ENCODE peak calls at places on chromosomes 16 and 17, in five cellular contexts. S, R, U, T and B are unnamed samples.

GRCh38 chr17:1188812-1189211 is 9.0 kb upstream of the ABR start:
- DNase-seq in S (peak; percentile 99), R (peak; percentile 85), U (no peak), T (no peak), B (peak; percentile 69)

GRCh38 chr16:84785843-84786538 is 33.8 kb upstream of the CRISPLD2 start:
- DNase-seq in S (no peak), R (no peak), U (no peak), T (no peak), B (no peak)

GRCh38 chr16:85900031-85900792 is 1.2 kb downstream of the IRF8 start:
- DNase-seq in S (peak; percentile 76), R (no peak), U (no peak), T (no peak), B (no peak)

GRCh38 chr17:32386844-32387243 is 36.9 kb downstream of the ZNF207 start:
- DNase-seq in S (no peak), R (no peak), U (peak; percentile 55), T (no peak), B (no peak)

GRCh38 chr16:13517856-13518255 is 402.1 kb upstream of the ERCC4 start:
- DNase-seq in S (no peak), R (no peak), U (no peak), T (no peak), B (no peak)

GRCh38 chr17:63626551-63627228 is 4.5 kb downstream of the MAP3K3 start:
- DNase-seq in S (no peak), R (no peak), U (peak; percentile 22), T (no peak), B (no peak)

GRCh38 chr16:54265558-54266213 is 20.9 kb downstream of the IRX3 start:
- DNase-seq in S (peak; percentile 40), R (no peak), U (no peak), T (no peak), B (no peak)

GRCh38 chr16:2490190-2491105 is 15.5 kb downstream of the TBC1D24 start:
- DNase-seq in S (no peak), R (no peak), U (no peak), T (no peak), B (no peak)

GRCh38 chr16:59601452-59601851 is 867.3 kb upstream of the GOT2 start:
- DNase-seq in S (no peak), R (no peak), U (no peak), T (no peak), B (no peak)

GRCh38 chr17:37664214-37664613 is 21.0 kb upstream of the DDX52 start:
- DNase-seq in S (no peak), R (no peak), U (no peak), T (no peak), B (no peak)

DNA sequence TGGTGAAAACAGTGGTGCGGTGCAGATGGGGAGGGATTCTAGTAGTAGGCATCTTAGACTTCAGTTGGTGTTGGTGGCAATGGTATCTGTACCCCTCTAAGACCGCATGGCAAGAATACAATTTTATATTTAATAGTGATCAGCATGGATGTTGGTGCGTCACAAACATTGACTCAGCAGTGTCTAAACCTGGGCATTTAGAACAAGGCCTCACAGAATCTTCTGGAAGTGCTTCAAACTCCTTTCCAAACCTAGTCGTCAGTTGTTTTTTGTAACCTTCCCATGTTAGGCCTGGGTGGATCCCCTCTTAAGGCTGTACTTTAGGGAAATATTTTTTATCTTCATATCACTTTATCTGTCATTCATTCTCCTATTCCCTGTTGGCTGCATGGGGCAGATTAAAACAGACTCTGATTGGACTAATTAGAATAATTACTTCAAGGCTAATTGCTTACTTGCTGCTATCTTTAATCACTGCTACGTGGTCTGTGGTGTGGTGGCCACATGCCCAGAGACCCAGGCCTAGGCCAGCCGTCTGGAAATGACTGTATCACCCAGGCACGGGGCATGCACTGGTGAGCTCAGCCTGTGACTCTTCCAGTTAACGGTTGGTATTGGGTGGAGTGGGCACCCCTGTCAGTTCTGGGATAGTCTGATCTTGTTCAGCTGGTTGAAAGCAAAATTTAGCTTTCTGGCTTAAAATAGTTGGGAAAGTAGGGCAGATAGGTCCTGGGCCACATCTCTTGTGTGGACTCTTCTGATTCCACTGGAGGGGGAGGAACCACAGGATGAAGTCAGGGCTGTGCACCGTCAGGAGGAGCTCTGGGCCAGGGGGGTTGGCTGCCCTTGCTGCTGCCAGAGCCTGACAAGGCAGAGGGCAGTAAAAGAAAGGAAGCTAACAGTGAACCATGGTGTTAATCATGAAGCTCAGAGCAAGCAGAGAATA is 4.5 kb downstream of the ALKBH5 start:
- DNase-seq in S (no peak), R (no peak), U (peak; percentile 35), T (no peak), B (no peak)
- TF ChIP-seq CTCF in S (no peak), R (no peak), U (no peak), T (no peak), B (no peak)

GRCh38 chr17:59427425-59427921 is 96.0 kb downstream of the YPEL2 start:
- DNase-seq in S (no peak), R (no peak), U (peak; percentile 30), T (no peak), B (no peak)
- TF ChIP-seq CTCF in S (no peak), R (no peak), U (no peak), T (no peak), B (no peak)

GRCh38 chr16:47036201-47036600 is 62.7 kb upstream of the DNAJA2 start:
- DNase-seq in S (no peak), R (no peak), U (no peak), T (no peak), B (no peak)
- TF ChIP-seq CTCF in S (no peak), R (no peak), U (no peak), T (no peak), B (no peak)

GRCh38 chr16:56312556-56312955 is 112.8 kb downstream of the AMFR start:
- DNase-seq in S (no peak), R (no peak), U (no peak), T (no peak), B (no peak)

GRCh38 chr16:56314244-56314850 is 111.0 kb downstream of the AMFR start:
- DNase-seq in S (no peak), R (no peak), U (no peak), T (no peak), B (no peak)

GRCh38 chr16:56310685-56311084 is 114.7 kb downstream of the AMFR start:
- DNase-seq in S (no peak), R (no peak), U (no peak), T (no peak), B (no peak)

GRCh38 chr16:56312028-56312300 is 113.4 kb downstream of the AMFR start:
- DNase-seq in S (no peak), R (no peak), U (no peak), T (no peak), B (no peak)

GRCh38 chr16:56311208-56312027 is 113.9 kb downstream of the AMFR start:
- DNase-seq in S (no peak), R (no peak), U (no peak), T (no peak), B (no peak)
- TF ChIP-seq CTCF in S (no peak), R (no peak), U (peak; percentile 36), T (no peak), B (no peak)

GRCh38 chr17:18143044-18143936 is 34.7 kb downstream of the MYO15A start:
- DNase-seq in S (no peak), R (no peak), U (peak; percentile 43), T (no peak), B (no peak)
- TF ChIP-seq CTCF in S (no peak), R (no peak), U (peak; percentile 60), T (peak; percentile 20), B (no peak)

DNA sequence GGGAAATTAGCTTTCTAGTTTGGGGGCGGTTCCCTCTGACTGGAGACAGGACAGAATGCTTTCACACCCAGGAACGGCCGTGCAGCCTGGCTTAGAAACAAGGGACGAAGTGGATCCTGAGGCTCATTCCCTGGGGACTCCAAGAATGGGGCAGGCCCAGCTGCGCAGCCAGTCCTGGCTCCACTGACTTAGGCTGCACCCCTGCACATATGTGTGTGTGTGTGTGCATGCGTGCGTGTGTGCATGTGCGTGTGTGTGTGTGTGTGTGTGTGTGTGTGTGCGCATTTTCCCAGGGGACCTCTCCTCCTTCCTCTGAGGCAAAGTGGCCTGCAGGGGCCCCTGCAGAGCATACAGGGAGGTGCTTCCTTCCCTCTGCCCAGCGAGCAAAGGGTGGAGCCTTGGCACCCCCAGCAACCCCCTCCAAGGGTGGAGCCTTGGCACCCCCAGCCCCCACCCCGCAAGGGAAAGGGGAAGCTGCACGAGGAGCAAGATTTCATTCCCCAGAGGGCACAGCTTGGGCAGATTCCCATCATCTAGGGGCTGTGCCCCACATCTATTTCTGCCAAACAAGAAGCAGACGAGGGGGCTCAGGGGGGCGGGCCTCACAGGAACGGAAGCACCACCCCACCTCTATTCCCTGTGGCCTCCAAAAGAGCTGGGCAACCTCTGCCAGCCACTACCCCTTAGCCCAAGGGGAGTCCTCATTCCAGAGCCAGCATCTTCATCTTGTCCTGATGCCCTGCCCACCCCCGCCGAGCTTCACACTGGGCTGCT is 97.6 kb upstream of the CBX4 start:
- DNase-seq in S (no peak), R (no peak), U (no peak), T (peak; percentile 74), B (no peak)
- TF ChIP-seq CTCF in S (no peak), R (no peak), U (no peak), T (no peak), B (no peak)

GRCh38 chr17:28346199-28346580 is 10.6 kb downstream of the TNFAIP1 start:
- DNase-seq in S (no peak), R (no peak), U (no peak), T (no peak), B (no peak)

GRCh38 chr17:28345420-28346198 is 10.0 kb downstream of the TNFAIP1 start:
- DNase-seq in S (no peak), R (no peak), U (no peak), T (no peak), B (no peak)

GRCh38 chr17:28347261-28347891 is 10.0 kb downstream of the POLDIP2 start:
- DNase-seq in S (no peak), R (peak; percentile 38), U (peak; percentile 92), T (no peak), B (no peak)

GRCh38 chr17:28348979-28349378 is 8.3 kb downstream of the POLDIP2 start:
- DNase-seq in S (no peak), R (no peak), U (no peak), T (no peak), B (no peak)

GRCh38 chr17:28346746-28347246 is 10.5 kb downstream of the POLDIP2 start:
- DNase-seq in S (no peak), R (peak; percentile 57), U (no peak), T (no peak), B (no peak)
- TF ChIP-seq CTCF in S (no peak), R (no peak), U (peak; percentile 37), T (no peak), B (no peak)

DNA sequence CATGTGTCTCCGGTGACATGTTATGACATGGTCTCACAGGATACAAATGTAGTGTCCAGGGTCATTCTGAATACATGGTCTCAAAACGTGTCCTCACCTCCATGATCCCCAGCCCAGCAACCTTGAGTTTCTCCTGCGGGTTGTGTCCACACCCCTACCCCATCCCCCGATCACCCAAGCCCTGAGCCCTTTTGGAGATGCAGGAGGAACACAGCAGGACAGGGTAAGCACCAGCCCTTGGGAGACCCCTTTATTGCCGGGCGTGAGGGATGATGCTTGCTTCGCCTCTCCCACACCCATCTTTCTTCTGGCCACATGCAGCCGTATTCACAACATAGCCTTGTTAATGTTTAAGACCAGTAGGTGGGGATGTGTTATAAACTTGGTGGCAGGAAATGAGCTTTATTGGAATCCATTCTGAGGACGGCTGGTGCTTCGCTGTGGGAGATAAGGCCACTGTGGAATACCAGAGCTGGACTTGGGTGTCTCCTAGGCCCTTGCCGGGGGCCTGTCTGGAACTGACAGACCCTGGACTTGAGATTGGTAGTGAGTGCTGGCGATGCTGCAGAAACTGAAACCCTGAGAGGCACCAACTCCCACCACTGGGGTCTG is 5.5 kb downstream of the TMEM132E start:
- DNase-seq in S (no peak), R (no peak), U (peak; percentile 7), T (no peak), B (no peak)
- TF ChIP-seq CTCF in S (no peak), R (no peak), U (peak; percentile 25), T (no peak), B (no peak)

GRCh38 chr17:42928714-42929496 is 28.3 kb downstream of the G6PC1 start:
- DNase-seq in S (no peak), R (peak; percentile 9), U (peak; percentile 78), T (peak; percentile 77), B (no peak)
- TF ChIP-seq CTCF in S (no peak), R (no peak), U (peak; percentile 66), T (peak; percentile 41), B (peak; percentile 30)